ENCODE peak calls at places on chromosome 17, in eight cellular contexts. One of them, this sample, is unnamed.

GRCh38 chr17:74848656-74849399 is 10.9 kb downstream of the GRIN2C start:
- DNase-seq in heart right ventricle: no peak
- DNase-seq in iPS DF 6.9: no peak
- DNase-seq in SK-N-SH: no peak
- DNase-seq in heart left ventricle: no peak
- DNase-seq in psoas muscle: no peak
- DNase-seq in lower lobe of right lung: no peak
- DNase-seq in breast epithelium: no peak
- DNase-seq in this sample: no peak

GRCh38 chr17:19320876-19321275 is 41.6 kb downstream of the B9D1 start:
- DNase-seq in SK-N-SH: no peak
- DNase-seq in heart left ventricle: no peak
- DNase-seq in lower lobe of right lung: no peak
- DNase-seq in heart right ventricle: no peak
- DNase-seq in psoas muscle: no peak
- DNase-seq in iPS DF 6.9: no peak
- DNase-seq in breast epithelium: no peak
- DNase-seq in this sample: no peak

GRCh38 chr17:42484304-42484703 is 25.6 kb downstream of the ATP6V0A1 start:
- DNase-seq in heart right ventricle: no peak
- DNase-seq in lower lobe of right lung: no peak
- DNase-seq in heart left ventricle: no peak
- DNase-seq in breast epithelium: peak
- DNase-seq in psoas muscle: no peak
- DNase-seq in iPS DF 6.9: no peak
- DNase-seq in SK-N-SH: no peak
- DNase-seq in this sample: no peak

GRCh38 chr17:32771396-32771795 is 105.5 kb downstream of the MYO1D start:
- DNase-seq in lower lobe of right lung: no peak
- DNase-seq in iPS DF 6.9: no peak
- DNase-seq in SK-N-SH: no peak
- DNase-seq in heart left ventricle: no peak
- DNase-seq in heart right ventricle: no peak
- DNase-seq in breast epithelium: no peak
- DNase-seq in psoas muscle: no peak
- DNase-seq in this sample: no peak

GRCh38 chr17:2092253-2092652 is 37.4 kb downstream of the HIC1 start:
- DNase-seq in psoas muscle: no peak
- DNase-seq in iPS DF 6.9: no peak
- DNase-seq in SK-N-SH: no peak
- DNase-seq in lower lobe of right lung: no peak
- DNase-seq in breast epithelium: no peak
- DNase-seq in heart right ventricle: no peak
- DNase-seq in heart left ventricle: no peak
- DNase-seq in this sample: no peak

GRCh38 chr17:75514299-75515228 is 773 bp downstream of the CASKIN2 start:
- DNase-seq in breast epithelium: peak
- DNase-seq in lower lobe of right lung: peak
- DNase-seq in SK-N-SH: peak
- DNase-seq in heart left ventricle: peak
- DNase-seq in iPS DF 6.9: no peak
- DNase-seq in psoas muscle: no peak
- DNase-seq in heart right ventricle: no peak
- DNase-seq in this sample: peak

GRCh38 chr17:65294184-65294719 is 157.1 kb downstream of the RGS9 start:
- DNase-seq in heart right ventricle: peak
- DNase-seq in breast epithelium: peak
- DNase-seq in SK-N-SH: peak
- DNase-seq in lower lobe of right lung: peak
- DNase-seq in psoas muscle: peak
- DNase-seq in iPS DF 6.9: peak
- DNase-seq in heart left ventricle: peak
- DNase-seq in this sample: no peak

GRCh38 chr17:14595656-14596055 is 294.8 kb downstream of the HS3ST3B1 start:
- DNase-seq in heart left ventricle: no peak
- DNase-seq in breast epithelium: no peak
- DNase-seq in SK-N-SH: no peak
- DNase-seq in lower lobe of right lung: no peak
- DNase-seq in iPS DF 6.9: no peak
- DNase-seq in psoas muscle: no peak
- DNase-seq in heart right ventricle: no peak
- DNase-seq in this sample: no peak

GRCh38 chr17:42363767-42364585 is 24.3 kb downstream of the STAT3 start:
- DNase-seq in heart right ventricle: no peak
- DNase-seq in SK-N-SH: no peak
- DNase-seq in heart left ventricle: no peak
- DNase-seq in psoas muscle: no peak
- DNase-seq in lower lobe of right lung: no peak
- DNase-seq in iPS DF 6.9: no peak
- DNase-seq in breast epithelium: no peak
- DNase-seq in this sample: no peak

GRCh38 chr17:64648234-64648633 is 13.9 kb downstream of the SMURF2 start:
- DNase-seq in heart right ventricle: no peak
- DNase-seq in psoas muscle: no peak
- DNase-seq in lower lobe of right lung: no peak
- DNase-seq in heart left ventricle: no peak
- DNase-seq in iPS DF 6.9: no peak
- DNase-seq in SK-N-SH: no peak
- DNase-seq in breast epithelium: no peak
- DNase-seq in this sample: no peak

GRCh38 chr17:51860934-51861561 is 297.5 kb downstream of the CA10 start:
- DNase-seq in heart left ventricle: no peak
- DNase-seq in psoas muscle: no peak
- DNase-seq in lower lobe of right lung: no peak
- DNase-seq in breast epithelium: no peak
- DNase-seq in iPS DF 6.9: peak
- DNase-seq in SK-N-SH: peak
- DNase-seq in heart right ventricle: no peak
- DNase-seq in this sample: no peak

GRCh38 chr17:48036693-48037035 is 933 bp downstream of the COPZ2 start:
- DNase-seq in heart left ventricle: no peak
- DNase-seq in lower lobe of right lung: no peak
- DNase-seq in psoas muscle: no peak
- DNase-seq in iPS DF 6.9: no peak
- DNase-seq in breast epithelium: no peak
- DNase-seq in heart right ventricle: no peak
- DNase-seq in SK-N-SH: no peak
- DNase-seq in this sample: no peak

GRCh38 chr17:8005951-8006730 is 3.7 kb downstream of the GUCY2D start:
- DNase-seq in breast epithelium: no peak
- DNase-seq in heart left ventricle: no peak
- DNase-seq in iPS DF 6.9: no peak
- DNase-seq in lower lobe of right lung: no peak
- DNase-seq in psoas muscle: no peak
- DNase-seq in heart right ventricle: no peak
- DNase-seq in SK-N-SH: peak
- DNase-seq in this sample: peak

GRCh38 chr17:21512307-21513011 is 136.3 kb downstream of the KCNJ12 start:
- DNase-seq in psoas muscle: no peak
- DNase-seq in lower lobe of right lung: no peak
- DNase-seq in breast epithelium: no peak
- DNase-seq in SK-N-SH: no peak
- DNase-seq in heart left ventricle: no peak
- DNase-seq in iPS DF 6.9: no peak
- DNase-seq in heart right ventricle: no peak
- DNase-seq in this sample: no peak

GRCh38 chr17:57784226-57784895 is 39.3 kb upstream of the CCDC182 start:
- DNase-seq in psoas muscle: no peak
- DNase-seq in SK-N-SH: no peak
- DNase-seq in lower lobe of right lung: no peak
- DNase-seq in breast epithelium: no peak
- DNase-seq in iPS DF 6.9: no peak
- DNase-seq in heart right ventricle: no peak
- DNase-seq in heart left ventricle: no peak
- DNase-seq in this sample: no peak

GRCh38 chr17:7477392-7478275 is 1.8 kb downstream of the ZBTB4 start:
- DNase-seq in breast epithelium: peak
- DNase-seq in heart right ventricle: peak
- DNase-seq in SK-N-SH: peak
- DNase-seq in iPS DF 6.9: no peak
- DNase-seq in lower lobe of right lung: peak
- DNase-seq in psoas muscle: no peak
- DNase-seq in heart left ventricle: peak
- DNase-seq in this sample: peak

GRCh38 chr17:7589891-7590611 is at the start of gene SOX15:
- DNase-seq in heart right ventricle: no peak
- DNase-seq in breast epithelium: no peak
- DNase-seq in SK-N-SH: peak
- DNase-seq in psoas muscle: no peak
- DNase-seq in heart left ventricle: no peak
- DNase-seq in lower lobe of right lung: no peak
- DNase-seq in iPS DF 6.9: no peak
- DNase-seq in this sample: peak

DNA sequence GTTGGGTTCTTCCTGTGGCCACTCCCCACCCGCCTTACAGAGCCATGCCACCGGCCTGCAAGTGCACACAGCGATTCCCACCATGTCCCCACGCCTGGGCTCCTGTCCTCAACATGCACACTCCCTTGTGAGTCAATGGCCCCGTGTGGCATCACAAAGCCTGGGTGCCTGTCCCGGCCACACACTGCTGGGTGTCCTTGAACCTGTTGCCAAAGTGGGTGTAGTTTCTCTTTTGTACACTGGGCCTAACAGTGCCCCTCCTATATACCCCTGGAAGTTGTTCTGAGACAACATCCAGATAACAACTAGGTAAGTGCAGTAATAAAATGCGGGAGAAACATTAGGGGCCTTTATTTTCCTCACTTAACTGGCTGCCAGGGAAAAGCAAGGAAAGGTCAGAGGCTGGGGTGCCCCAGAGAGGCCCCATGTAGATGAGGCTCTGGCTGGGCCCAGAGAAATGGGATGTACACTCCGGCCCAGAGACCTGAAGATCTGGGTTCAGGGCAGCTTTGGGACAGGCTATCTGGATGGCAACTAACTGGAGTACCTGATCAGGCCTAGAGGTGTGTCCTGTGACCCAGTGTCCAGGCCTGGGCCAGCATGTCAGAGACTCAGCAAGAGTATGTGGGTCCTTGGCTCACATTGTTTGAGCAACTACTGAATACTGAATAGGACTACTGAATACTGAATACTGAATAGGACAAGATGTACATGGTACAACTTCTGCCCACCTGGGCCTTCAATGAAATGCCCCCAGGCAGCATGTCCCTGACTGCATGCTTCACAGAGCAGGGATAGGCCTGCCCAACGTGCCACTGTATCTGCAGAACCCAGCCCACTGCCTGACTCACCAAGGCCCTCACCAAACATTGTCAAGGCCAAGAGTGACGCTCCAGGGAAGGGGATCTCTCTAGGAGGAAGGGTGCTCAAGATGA is 8.3 kb downstream of the ABCC3 start:
- DNase-seq in psoas muscle: no peak
- DNase-seq in SK-N-SH: no peak
- DNase-seq in breast epithelium: no peak
- DNase-seq in heart right ventricle: no peak
- DNase-seq in iPS DF 6.9: no peak
- DNase-seq in heart left ventricle: no peak
- DNase-seq in lower lobe of right lung: no peak
- DNase-seq in this sample: no peak
- H3K27ac ChIP-seq in psoas muscle: no peak
- H3K27ac ChIP-seq in SK-N-SH: no peak
- H3K27ac ChIP-seq in breast epithelium: no peak
- H3K27ac ChIP-seq in heart right ventricle: no peak
- H3K27ac ChIP-seq in iPS DF 6.9: no peak
- H3K27ac ChIP-seq in heart left ventricle: no peak
- H3K27ac ChIP-seq in lower lobe of right lung: no peak
- H3K27ac ChIP-seq in this sample: no peak

GRCh38 chr17:67411396-67411795 is 34.3 kb downstream of the PITPNC1 start:
- DNase-seq in psoas muscle: no peak
- DNase-seq in breast epithelium: no peak
- DNase-seq in iPS DF 6.9: no peak
- DNase-seq in SK-N-SH: no peak
- DNase-seq in heart left ventricle: no peak
- DNase-seq in heart right ventricle: no peak
- DNase-seq in lower lobe of right lung: no peak
- DNase-seq in this sample: peak
- H3K27ac ChIP-seq in psoas muscle: no peak
- H3K27ac ChIP-seq in breast epithelium: no peak
- H3K27ac ChIP-seq in iPS DF 6.9: no peak
- H3K27ac ChIP-seq in SK-N-SH: no peak
- H3K27ac ChIP-seq in heart left ventricle: no peak
- H3K27ac ChIP-seq in heart right ventricle: no peak
- H3K27ac ChIP-seq in lower lobe of right lung: no peak
- H3K27ac ChIP-seq in this sample: no peak

GRCh38 chr17:80664217-80664780 is 119.7 kb downstream of the RPTOR start:
- DNase-seq in iPS DF 6.9: no peak
- DNase-seq in lower lobe of right lung: no peak
- DNase-seq in heart right ventricle: no peak
- DNase-seq in psoas muscle: no peak
- DNase-seq in SK-N-SH: no peak
- DNase-seq in heart left ventricle: no peak
- DNase-seq in breast epithelium: no peak
- DNase-seq in this sample: no peak
- H3K27ac ChIP-seq in iPS DF 6.9: no peak
- H3K27ac ChIP-seq in lower lobe of right lung: peak
- H3K27ac ChIP-seq in heart right ventricle: no peak
- H3K27ac ChIP-seq in psoas muscle: no peak
- H3K27ac ChIP-seq in SK-N-SH: no peak
- H3K27ac ChIP-seq in heart left ventricle: no peak
- H3K27ac ChIP-seq in breast epithelium: no peak
- H3K27ac ChIP-seq in this sample: peak

GRCh38 chr17:36920032-36921000 is 17.0 kb upstream of the LHX1 start:
- DNase-seq in heart left ventricle: no peak
- DNase-seq in heart right ventricle: no peak
- DNase-seq in lower lobe of right lung: no peak
- DNase-seq in iPS DF 6.9: no peak
- DNase-seq in psoas muscle: no peak
- DNase-seq in breast epithelium: no peak
- DNase-seq in SK-N-SH: no peak
- DNase-seq in this sample: no peak
- H3K27ac ChIP-seq in heart left ventricle: no peak
- H3K27ac ChIP-seq in heart right ventricle: no peak
- H3K27ac ChIP-seq in lower lobe of right lung: no peak
- H3K27ac ChIP-seq in iPS DF 6.9: no peak
- H3K27ac ChIP-seq in psoas muscle: no peak
- H3K27ac ChIP-seq in breast epithelium: no peak
- H3K27ac ChIP-seq in SK-N-SH: no peak
- H3K27ac ChIP-seq in this sample: no peak